ENCODE peak calls at places on chromosomes 16 and 17, in nine cellular contexts. H, G, E, L, W, Z, N, R and M are unnamed samples.

GRCh38 chr16:30904114-30904780 is 7.8 kb downstream of the CTF1 start:
- DNase-seq in H (no peak), G (no peak), E (no peak), L (no peak), W (no peak), Z (peak), N (no peak), R (no peak), M (no peak)

GRCh38 chr17:48995871-48996695 is 1.1 kb upstream of the IGF2BP1 start:
- DNase-seq in H (peak), G (peak), E (no peak), L (peak), W (peak), Z (peak), N (no peak), R (peak), M (no peak)

GRCh38 chr16:66168777-66169176 is 197.7 kb upstream of the CDH5 start:
- DNase-seq in H (no peak), G (no peak), E (no peak), L (no peak), W (no peak), Z (no peak), N (no peak), R (no peak), M (no peak)

GRCh38 chr17:42517516-42517915 is 18.5 kb upstream of the NAGLU start:
- DNase-seq in H (peak), G (peak), E (no peak), L (peak), W (peak), Z (peak), N (peak), R (peak), M (no peak)

GRCh38 chr17:40509626-40510327 is 8.4 kb upstream of the TNS4 start:
- DNase-seq in H (no peak), G (no peak), E (no peak), L (no peak), W (no peak), Z (no peak), N (no peak), R (no peak), M (no peak)

GRCh38 chr17:68034452-68034776 is 1.1 kb upstream of the KPNA2 start:
- DNase-seq in H (no peak), G (no peak), E (no peak), L (no peak), W (no peak), Z (no peak), N (no peak), R (no peak), M (no peak)

GRCh38 chr17:18129041-18129502 is 20.5 kb downstream of the MYO15A start:
- DNase-seq in H (no peak), G (no peak), E (no peak), L (peak), W (no peak), Z (no peak), N (no peak), R (no peak), M (no peak)

GRCh38 chr17:12296120-12296727 is 275.5 kb downstream of the MAP2K4 start:
- DNase-seq in H (peak), G (no peak), E (no peak), L (no peak), W (no peak), Z (no peak), N (no peak), R (no peak), M (no peak)

GRCh38 chr17:33603794-33604193 is 310.7 kb upstream of the ASIC2 start:
- DNase-seq in H (no peak), G (no peak), E (no peak), L (no peak), W (no peak), Z (no peak), N (no peak), R (peak), M (no peak)

GRCh38 chr17:40341808-40342574 is 22.5 kb downstream of the GJD3 start:
- DNase-seq in H (peak), G (peak), E (no peak), L (peak), W (peak), Z (no peak), N (no peak), R (peak), M (no peak)

GRCh38 chr17:49365667-49366066 is 3.6 kb upstream of the ZNF652 start:
- DNase-seq in H (peak), G (peak), E (no peak), L (peak), W (peak), Z (peak), N (peak), R (no peak), M (no peak)

GRCh38 chr17:20706752-20707372 is 127.3 kb downstream of the CDRT15L2 start:
- DNase-seq in H (no peak), G (no peak), E (no peak), L (no peak), W (no peak), Z (no peak), N (no peak), R (no peak), M (no peak)

GRCh38 chr17:39365872-39366271 is 35.6 kb downstream of the FBXL20 start:
- DNase-seq in H (no peak), G (no peak), E (no peak), L (no peak), W (no peak), Z (no peak), N (no peak), R (no peak), M (no peak)

GRCh38 chr16:7679899-7680298 is 347.3 kb downstream of the RBFOX1 start:
- DNase-seq in H (no peak), G (no peak), E (no peak), L (no peak), W (no peak), Z (no peak), N (no peak), R (no peak), M (no peak)

GRCh38 chr17:65660947-65661346 is 99.5 kb upstream of the AXIN2 start:
- DNase-seq in H (no peak), G (no peak), E (no peak), L (peak), W (no peak), Z (no peak), N (no peak), R (peak), M (no peak)

GRCh38 chr16:1180772-1181714 is 28.1 kb downstream of the CACNA1H start:
- DNase-seq in H (no peak), G (no peak), E (no peak), L (no peak), W (no peak), Z (no peak), N (no peak), R (no peak), M (no peak)

GRCh38 chr17:48128411-48128810 is 20.8 kb downstream of the SNX11 start:
- DNase-seq in H (no peak), G (no peak), E (no peak), L (no peak), W (no peak), Z (no peak), N (no peak), R (no peak), M (no peak)

GRCh38 chr16:58421529-58421928 is 29.3 kb downstream of the GINS3 start:
- DNase-seq in H (no peak), G (no peak), E (no peak), L (no peak), W (no peak), Z (no peak), N (no peak), R (no peak), M (no peak)

GRCh38 chr16:87648236-87648635 is 45.9 kb downstream of the JPH3 start:
- DNase-seq in H (no peak), G (no peak), E (no peak), L (no peak), W (peak), Z (no peak), N (no peak), R (no peak), M (no peak)

GRCh38 chr17:2853111-2853721 is 57.0 kb downstream of the RAP1GAP2 start:
- DNase-seq in H (peak), G (no peak), E (no peak), L (peak), W (peak), Z (no peak), N (no peak), R (no peak), M (no peak)

GRCh38 chr16:7493133-7493532 is 160.5 kb downstream of the RBFOX1 start:
- DNase-seq in H (no peak), G (no peak), E (no peak), L (no peak), W (no peak), Z (no peak), N (no peak), R (no peak), M (no peak)

GRCh38 chr17:71970312-71970711 is 150.5 kb upstream of the SOX9 start:
- DNase-seq in H (no peak), G (no peak), E (no peak), L (peak), W (no peak), Z (no peak), N (no peak), R (no peak), M (no peak)

GRCh38 chr17:51610155-51610554 is 349.8 kb downstream of the UTP18 start:
- DNase-seq in H (no peak), G (no peak), E (no peak), L (no peak), W (no peak), Z (no peak), N (no peak), R (no peak), M (no peak)

GRCh38 chr16:50002190-50002589 is 22.8 kb upstream of the CNEP1R1 start:
- DNase-seq in H (no peak), G (no peak), E (no peak), L (no peak), W (no peak), Z (no peak), N (no peak), R (no peak), M (no peak)

GRCh38 chr17:45221997-45222272 is 250 bp downstream of the FMNL1 start:
- DNase-seq in H (no peak), G (no peak), E (no peak), L (no peak), W (no peak), Z (no peak), N (no peak), R (no peak), M (no peak)

GRCh38 chr16:68453816-68454215 is 5.5 kb upstream of the SMPD3 start:
- DNase-seq in H (no peak), G (no peak), E (no peak), L (no peak), W (no peak), Z (no peak), N (no peak), R (no peak), M (no peak)

GRCh38 chr17:732788-733720 is 658 bp downstream of the TLCD3A start:
- DNase-seq in H (peak), G (no peak), E (no peak), L (peak), W (peak), Z (no peak), N (no peak), R (no peak), M (no peak)

GRCh38 chr16:55236655-55237054 is 87.3 kb upstream of the IRX6 start:
- DNase-seq in H (no peak), G (no peak), E (no peak), L (no peak), W (no peak), Z (no peak), N (no peak), R (no peak), M (no peak)

GRCh38 chr17:27446569-27447301 is 9.5 kb upstream of the KSR1 start:
- DNase-seq in H (no peak), G (no peak), E (no peak), L (peak), W (peak), Z (no peak), N (no peak), R (peak), M (no peak)

GRCh38 chr16:35510701-35511100 is 2051.3 kb downstream of the TP53TG3F start:
- DNase-seq in H (no peak), G (no peak), E (no peak), L (no peak), W (no peak), Z (no peak), N (no peak), R (no peak), M (no peak)

GRCh38 chr16:26765087-26765486 is 301.6 kb upstream of the C16orf82 start:
- DNase-seq in H (peak), G (peak), E (no peak), L (peak), W (peak), Z (peak), N (no peak), R (peak), M (no peak)

GRCh38 chr17:13353590-13353989 is 248.1 kb downstream of the HS3ST3A1 start:
- DNase-seq in H (no peak), G (no peak), E (no peak), L (no peak), W (peak), Z (no peak), N (no peak), R (no peak), M (no peak)

GRCh38 chr17:75778861-75779249 is 5.8 kb upstream of the UNK start:
- DNase-seq in H (peak), G (peak), E (no peak), L (peak), W (no peak), Z (peak), N (no peak), R (no peak), M (no peak)

GRCh38 chr17:80123791-80124190 is 22.4 kb downstream of the GAA start:
- DNase-seq in H (no peak), G (no peak), E (no peak), L (no peak), W (no peak), Z (no peak), N (no peak), R (no peak), M (no peak)

GRCh38 chr17:17765359-17765758 is 71.4 kb downstream of the SREBF1 start:
- DNase-seq in H (no peak), G (no peak), E (no peak), L (no peak), W (no peak), Z (no peak), N (no peak), R (no peak), M (no peak)

GRCh38 chr17:36791150-36791653 is 146.1 kb upstream of the LHX1 start:
- DNase-seq in H (no peak), G (no peak), E (no peak), L (no peak), W (peak), Z (no peak), N (no peak), R (no peak), M (no peak)

GRCh38 chr16:73396556-73396955 is 348.6 kb upstream of the ZFHX3 start:
- DNase-seq in H (no peak), G (no peak), E (no peak), L (no peak), W (no peak), Z (peak), N (no peak), R (no peak), M (no peak)

GRCh38 chr17:13114601-13115024 is 96.8 kb upstream of the ELAC2 start:
- DNase-seq in H (peak), G (peak), E (peak), L (peak), W (peak), Z (peak), N (peak), R (peak), M (no peak)

DNA sequence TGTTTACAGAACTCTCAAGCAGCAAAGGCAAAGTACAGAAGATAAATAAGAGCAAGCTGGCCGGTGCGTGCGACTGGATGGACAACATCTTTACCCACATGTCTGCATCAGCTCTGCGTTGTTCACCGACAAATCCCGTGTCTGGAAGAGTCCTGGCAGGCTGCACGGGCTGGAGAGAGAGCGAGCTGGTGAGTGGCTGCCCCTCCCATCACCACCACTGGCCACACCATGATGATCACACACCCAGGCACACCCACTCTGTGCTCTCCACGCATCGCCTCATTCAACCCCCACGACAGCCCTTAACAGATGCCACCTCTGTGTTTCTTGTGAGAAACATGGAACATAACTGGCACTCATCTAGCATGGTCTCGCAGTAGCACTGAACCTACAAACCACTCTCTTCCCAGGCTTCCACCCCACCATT is 59.2 kb downstream of the ANKRD11 start:
- DNase-seq in H (no peak), G (no peak), E (no peak), L (peak), W (no peak), Z (no peak), N (no peak), R (no peak), M (no peak)
- TF ChIP-seq REST in H (no peak), G (no peak), E (no peak), L (no peak), W (no peak), Z (no peak), N (no peak), R (no peak), M (no peak)

GRCh38 chr17:8397636-8398035 is at the start of gene RNF222:
- DNase-seq in H (no peak), G (no peak), E (no peak), L (no peak), W (no peak), Z (no peak), N (no peak), R (no peak), M (no peak)

GRCh38 chr17:8405499-8406016 is 7.9 kb upstream of the RNF222 start:
- DNase-seq in H (no peak), G (no peak), E (no peak), L (no peak), W (no peak), Z (no peak), N (no peak), R (no peak), M (no peak)

GRCh38 chr17:8402921-8403536 is 5.4 kb upstream of the RNF222 start:
- DNase-seq in H (no peak), G (no peak), E (no peak), L (no peak), W (no peak), Z (no peak), N (no peak), R (no peak), M (no peak)

GRCh38 chr17:8398980-8399379 is 1.4 kb upstream of the RNF222 start:
- DNase-seq in H (no peak), G (no peak), E (no peak), L (no peak), W (no peak), Z (no peak), N (no peak), R (no peak), M (no peak)

GRCh38 chr17:8401107-8401506 is 3.5 kb upstream of the RNF222 start:
- DNase-seq in H (no peak), G (no peak), E (no peak), L (no peak), W (no peak), Z (no peak), N (no peak), R (no peak), M (no peak)
- TF ChIP-seq REST in H (no peak), G (no peak), E (no peak), L (no peak), W (no peak), Z (no peak), N (no peak), R (no peak), M (no peak)

GRCh38 chr17:83041305-83041704 is 38.1 kb upstream of the METRNL start:
- DNase-seq in H (no peak), G (no peak), E (no peak), L (peak), W (peak), Z (no peak), N (no peak), R (no peak), M (no peak)
- TF ChIP-seq REST in H (no peak), G (no peak), E (no peak), L (no peak), W (no peak), Z (no peak), N (no peak), R (no peak), M (no peak)

GRCh38 chr17:10139560-10139959 is 58.8 kb downstream of the GAS7 start:
- DNase-seq in H (no peak), G (no peak), E (no peak), L (no peak), W (no peak), Z (no peak), N (no peak), R (no peak), M (no peak)
- TF ChIP-seq REST in H (no peak), G (no peak), E (no peak), L (no peak), W (no peak), Z (no peak), N (no peak), R (no peak), M (no peak)

DNA sequence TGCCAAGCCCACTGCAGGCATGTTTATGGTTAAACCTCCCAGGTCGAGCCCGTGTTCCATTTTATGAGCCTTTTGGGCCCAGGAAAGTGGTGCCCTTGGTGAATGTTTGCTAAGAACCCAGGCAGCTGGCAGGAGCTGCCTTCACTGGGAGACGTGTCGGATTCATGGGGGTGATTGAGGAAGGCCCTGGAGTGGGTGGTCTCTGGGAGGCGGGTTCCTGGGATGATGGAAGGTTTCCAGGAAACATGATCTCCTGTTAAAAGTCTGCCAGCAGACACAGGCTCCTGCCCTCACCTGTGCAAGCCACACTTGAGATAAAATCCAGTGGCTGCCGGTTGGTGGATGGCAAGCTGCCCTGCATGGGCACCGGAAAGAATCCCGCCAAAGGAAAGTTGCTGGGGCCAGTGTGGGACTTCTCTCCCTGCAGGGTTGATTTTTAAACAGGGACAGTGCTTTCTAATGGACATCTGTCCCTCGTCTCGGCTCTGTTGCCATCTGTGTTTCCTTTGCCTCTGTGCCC is 189.0 kb upstream of the CIBAR2 start:
- DNase-seq in H (no peak), G (no peak), E (no peak), L (no peak), W (peak), Z (no peak), N (no peak), R (no peak), M (no peak)
- TF ChIP-seq REST in H (no peak), G (no peak), E (no peak), L (no peak), W (no peak), Z (no peak), N (no peak), R (no peak), M (no peak)

GRCh38 chr17:7716901-7717755 is at the start of gene DNAH2:
- DNase-seq in H (peak), G (peak), E (peak), L (peak), W (peak), Z (peak), N (peak), R (peak), M (no peak)
- TF ChIP-seq REST in H (peak), G (no peak), E (no peak), L (no peak), W (no peak), Z (no peak), N (no peak), R (no peak), M (no peak)

GRCh38 chr17:63528183-63528582 is 5.0 kb downstream of the KCNH6 start:
- DNase-seq in H (no peak), G (no peak), E (no peak), L (no peak), W (no peak), Z (no peak), N (no peak), R (no peak), M (no peak)
- TF ChIP-seq REST in H (no peak), G (no peak), E (no peak), L (no peak), W (no peak), Z (no peak), N (no peak), R (no peak), M (no peak)